ENCODE peak calls at places on chromosomes 1 and 21, in eight cellular contexts. P is K562, W is Panc1, O is HepG2, U is SK-N-SH, V is HL-60, Z is HCT116, T is GM12878. M is an unnamed sample.

GRCh38 chr1:41612953-41613352 is 128.5 kb upstream of the EDN2 start:
- DNase-seq in P (no peak), W (no peak), O (no peak), U (no peak), V (no peak), Z (no peak), T (no peak), M (no peak)

GRCh38 chr1:236168716-236169429 is 26.5 kb downstream of the GPR137B start:
- DNase-seq in P (no peak), W (peak), O (peak), U (no peak), V (no peak), Z (no peak), T (no peak), M (peak)

GRCh38 chr1:113207019-113207418 is 134.0 kb downstream of the LRIG2 start:
- DNase-seq in P (peak), W (no peak), O (no peak), U (no peak), V (no peak), Z (no peak), T (no peak), M (no peak)

GRCh38 chr1:57711326-57711725 is 287.5 kb upstream of the DAB1 start:
- DNase-seq in P (no peak), W (no peak), O (no peak), U (no peak), V (no peak), Z (no peak), T (no peak), M (peak)

GRCh38 chr1:5509664-5510452 is 482.4 kb downstream of the NPHP4 start:
- DNase-seq in P (peak), W (peak), O (peak), U (peak), V (peak), Z (peak), T (no peak), M (peak)

GRCh38 chr1:94753171-94753972 is 66.8 kb upstream of the SLC44A3 start:
- DNase-seq in P (no peak), W (no peak), O (peak), U (no peak), V (no peak), Z (no peak), T (no peak), M (no peak)

GRCh38 chr1:152050886-152051764 is 14.3 kb upstream of the S100A11 start:
- DNase-seq in P (peak), W (no peak), O (no peak), U (no peak), V (no peak), Z (no peak), T (no peak), M (peak)

GRCh38 chr1:221308534-221309511 is 429.6 kb downstream of the HLX start:
- DNase-seq in P (no peak), W (no peak), O (no peak), U (no peak), V (no peak), Z (no peak), T (no peak), M (no peak)

DNA sequence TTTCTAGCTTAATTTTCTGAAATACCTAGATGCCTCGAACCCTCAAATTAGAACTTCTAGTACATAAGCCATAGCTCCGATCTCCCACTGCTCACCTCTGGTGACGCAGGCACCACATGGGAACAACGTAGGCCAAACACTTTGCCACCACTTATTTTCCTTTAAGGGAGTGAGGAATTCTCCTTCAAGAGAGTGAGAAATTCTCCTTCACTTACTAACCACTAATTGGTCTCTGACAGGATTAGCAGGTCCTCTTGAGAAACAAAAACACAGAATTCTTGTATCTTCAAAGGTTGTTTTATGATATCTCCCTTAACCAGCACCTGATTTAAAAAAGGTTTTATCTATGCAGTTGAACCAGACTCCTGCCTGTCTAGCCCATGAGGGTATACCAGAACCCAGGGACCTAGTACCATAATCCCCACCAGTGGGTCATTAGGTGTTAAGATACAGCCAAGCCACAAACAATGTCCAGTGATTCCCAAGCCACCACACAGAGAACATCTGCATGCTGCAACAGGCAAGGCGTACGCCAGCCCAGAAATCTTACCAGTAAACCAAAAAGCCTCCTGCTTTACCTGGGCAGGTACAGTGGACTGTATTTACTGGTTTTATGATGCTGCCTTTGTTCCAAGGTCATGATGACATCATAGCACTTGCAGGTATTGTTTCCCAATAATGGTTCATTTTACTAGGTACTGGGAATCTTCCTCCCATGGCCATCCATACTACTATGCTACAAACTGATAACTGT is 20.3 kb upstream of the CXADR start:
- DNase-seq in P (no peak), W (no peak), O (peak), U (no peak), V (no peak), Z (no peak), T (no peak), M (no peak)
- TF ChIP-seq REST in P (no peak), W (no peak), O (no peak), U (no peak), V (no peak), Z (no peak), T (no peak), M (no peak)

DNA sequence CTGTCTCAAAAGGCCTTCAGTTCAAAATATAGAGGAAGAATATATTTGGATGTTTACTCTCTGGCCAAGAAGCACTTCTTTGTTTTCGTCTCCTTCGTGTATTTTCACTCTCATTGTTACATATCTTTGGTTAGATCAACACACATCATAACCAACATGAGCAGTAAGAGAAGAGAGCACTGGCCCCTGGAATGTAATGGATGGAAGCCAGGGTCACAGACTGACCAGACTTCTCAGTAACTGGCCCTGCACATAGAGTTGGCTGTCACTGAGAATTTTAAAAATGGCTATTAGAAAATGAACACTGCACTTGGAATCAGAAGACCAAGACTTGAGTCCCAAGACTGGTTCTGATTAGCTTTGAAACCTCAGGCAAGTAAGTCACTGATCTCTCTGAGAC is 215.9 kb upstream of the RRP15 start:
- DNase-seq in P (no peak), W (no peak), O (no peak), U (no peak), V (no peak), Z (no peak), T (no peak), M (no peak)
- TF ChIP-seq POLR2AphosphoS5 in P (no peak), W (no peak), O (no peak), U (no peak), V (no peak), Z (no peak), T (no peak), M (no peak)

DNA sequence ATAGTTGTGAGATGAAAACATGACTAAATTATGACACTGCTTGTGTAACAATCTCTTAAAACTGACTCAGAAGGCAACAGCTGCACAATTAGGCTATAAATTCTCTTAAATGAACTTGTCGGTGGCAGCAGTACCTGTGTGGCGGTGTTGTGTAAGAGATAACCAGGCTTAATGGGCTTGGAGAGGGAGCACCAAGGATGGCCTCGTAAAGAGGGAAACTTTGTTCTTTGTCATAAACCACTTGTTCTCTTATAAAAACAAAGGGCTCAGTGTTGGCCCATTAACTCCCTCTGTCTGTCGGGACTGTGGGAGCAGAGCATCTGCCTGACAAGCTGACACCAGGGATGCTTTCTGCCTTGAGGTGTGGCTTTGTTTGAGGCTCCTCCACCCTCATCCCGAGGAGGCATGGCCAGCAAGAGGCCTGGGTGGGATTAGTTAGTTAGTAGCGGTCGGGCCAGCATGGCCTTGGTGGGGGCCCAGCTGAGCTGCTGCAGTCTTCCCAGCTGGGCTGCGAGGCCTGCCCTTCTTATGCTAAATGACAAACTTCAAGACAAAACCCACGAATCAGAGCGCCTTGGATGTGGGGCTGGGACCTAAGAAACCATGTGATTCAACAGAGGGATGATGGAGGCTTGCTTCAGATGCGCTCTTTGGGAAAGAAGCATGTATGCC is 171.4 kb downstream of the CAMTA1 start:
- DNase-seq in P (no peak), W (no peak), O (no peak), U (no peak), V (no peak), Z (no peak), T (no peak), M (peak)
- TF ChIP-seq REST in P (no peak), W (no peak), O (no peak), U (no peak), V (no peak), Z (no peak), T (no peak), M (no peak)

DNA sequence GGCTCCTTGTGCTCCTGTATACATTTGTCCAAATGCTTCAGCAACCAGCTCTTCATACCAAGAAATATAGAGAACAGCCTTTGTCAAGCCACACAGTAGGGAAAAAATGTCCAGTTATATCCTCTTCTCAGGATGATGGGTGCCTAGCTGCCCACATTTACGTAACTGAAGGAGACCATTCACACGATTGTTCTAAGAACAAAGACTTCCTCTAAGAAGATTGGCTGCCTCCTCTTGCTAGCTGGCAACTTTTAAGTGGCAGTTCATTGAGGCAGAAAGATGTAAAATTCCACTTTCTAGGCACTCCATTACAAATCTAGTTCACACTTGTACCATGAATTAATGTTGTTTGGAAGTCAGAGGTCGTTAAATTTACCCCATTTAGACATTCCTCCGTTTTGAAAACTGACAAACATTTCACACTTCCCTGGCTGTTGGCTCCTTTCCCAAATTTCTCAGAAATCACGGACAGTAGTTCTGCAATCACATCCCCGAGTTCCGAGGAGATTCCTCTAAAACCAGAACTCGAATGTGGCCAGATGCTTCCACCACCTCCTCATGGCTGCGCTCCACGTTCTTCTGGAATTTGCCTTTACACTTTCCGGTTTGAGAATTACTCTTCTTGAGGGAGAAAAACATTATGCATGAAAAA is 45.6 kb upstream of the CSF1 start:
- DNase-seq in P (no peak), W (no peak), O (no peak), U (no peak), V (no peak), Z (no peak), T (no peak), M (no peak)
- TF ChIP-seq POLR2AphosphoS5 in P (no peak), W (no peak), O (no peak), U (no peak), V (no peak), Z (no peak), T (no peak), M (no peak)

M was measured in GM23338.